ENCODE peak calls at places on chromosomes 11 and 22, in four cellular contexts. E, I, S and L are unnamed samples.
A peak's percentile ranks its signal among the peaks of the same experiment; 100 is the strongest.

GRCh38 chr11:55054723-55055122 is 207.2 kb upstream of the TRIM48 start:
- DNase-seq in E (no peak), S (no peak), I (no peak), L (no peak)

GRCh38 chr11:122405788-122406341 is 249.7 kb upstream of the UBASH3B start:
- DNase-seq in E (no peak), S (no peak), I (no peak), L (no peak)

GRCh38 chr22:49968831-49969661 is 8.5 kb downstream of the PIM3 start:
- DNase-seq in E (no peak), S (no peak), I (peak; percentile 78), L (peak; percentile 1)

GRCh38 chr11:26753738-26754504 is 32.1 kb upstream of the SLC5A12 start:
- DNase-seq in I (no peak), S (peak; percentile 63), E (peak; percentile 35), L (no peak)

GRCh38 chr11:92159931-92160330 is 64.7 kb upstream of the FAT3 start:
- DNase-seq in I (no peak), S (no peak), E (no peak), L (no peak)

GRCh38 chr11:77705195-77705876 is 67.7 kb upstream of the CLNS1A start:
- DNase-seq in E (no peak), I (no peak), S (peak; percentile 82), L (no peak)

GRCh38 chr11:10930224-10930960 is 72.5 kb upstream of the ZBED5 start:
- DNase-seq in S (no peak), I (no peak), E (peak; percentile 27), L (no peak)

GRCh38 chr11:13137778-13138400 is 128.8 kb downstream of the RASSF10 start:
- DNase-seq in I (no peak), E (no peak), S (peak; percentile 55), L (no peak)

GRCh38 chr11:102430158-102430836 is 22.3 kb downstream of the TMEM123 start:
- DNase-seq in S (no peak), E (no peak), I (no peak), L (no peak)

GRCh38 chr11:2586091-2586792 is 113.6 kb downstream of the KCNQ1OT1 start:
- DNase-seq in E (peak; percentile 6), I (peak; percentile 69), S (no peak), L (no peak)

GRCh38 chr11:62139526-62140301 is 15.9 kb downstream of the INCENP start:
- DNase-seq in I (no peak), E (no peak), S (no peak), L (no peak)

GRCh38 chr11:73784080-73784634 is 3.5 kb upstream of the MRPL48 start:
- DNase-seq in S (peak; percentile 25), E (no peak), I (no peak), L (no peak)

GRCh38 chr11:36622431-36623136 is 24.5 kb upstream of the RAG2 start:
- DNase-seq in E (no peak), S (peak; percentile 49), I (no peak), L (no peak)

GRCh38 chr11:125941241-125941605 is 4.6 kb upstream of the VSIG10L2 start:
- DNase-seq in I (no peak), E (no peak), S (no peak), L (no peak)

GRCh38 chr22:20249797-20250354 is 18.2 kb downstream of the RTN4R start:
- DNase-seq in I (no peak), E (no peak), S (no peak), L (no peak)

GRCh38 chr11:32232516-32232915 is 141.6 kb downstream of the RCN1 start:
- DNase-seq in S (no peak), E (no peak), I (no peak), L (no peak)

GRCh38 chr22:19109198-19110063 is 12.8 kb downstream of the DGCR2 start:
- DNase-seq in S (peak; percentile 92), E (peak; percentile 52), I (peak; percentile 82), L (peak; percentile 54)

GRCh38 chr11:118227865-118228785 is 3.3 kb upstream of the JAML start:
- DNase-seq in E (no peak), I (no peak), S (no peak), L (no peak)

GRCh38 chr11:19055905-19056304 is 4.6 kb downstream of the MRGPRX2 start:
- DNase-seq in I (no peak), S (no peak), E (no peak), L (no peak)

GRCh38 chr11:19055016-19055415 is 5.5 kb downstream of the MRGPRX2 start:
- DNase-seq in S (no peak), I (no peak), E (no peak), L (no peak)

DNA sequence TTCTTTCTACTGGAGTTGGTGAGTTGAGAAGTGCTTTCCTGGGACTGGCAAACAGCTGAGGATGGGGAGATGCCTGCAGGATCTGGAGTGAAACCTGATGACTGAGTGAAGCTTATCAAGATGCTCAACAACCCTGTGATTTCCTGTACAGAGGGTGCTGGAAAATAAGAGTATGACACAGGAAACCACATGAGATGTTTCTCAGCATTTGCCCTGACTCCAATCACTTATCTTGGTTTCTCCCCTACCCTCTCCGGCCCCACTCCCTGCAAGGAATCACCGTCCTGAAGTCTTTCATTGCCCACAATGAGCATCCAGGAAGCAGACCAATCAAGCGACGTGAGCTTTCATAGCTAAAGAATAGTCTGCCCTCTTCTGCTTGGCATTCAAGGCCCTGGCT is at the start of gene MRGPRX2:
- DNase-seq in I (no peak), S (no peak), E (no peak), L (no peak)
- H3K27me3 ChIP-seq in I (peaks cover 7% of the 10 kb centered on the region), S (peaks cover 4% of the 10 kb centered on the region), E (no peaks in the 10 kb centered on the region), L (no peaks in the 10 kb centered on the region)

DNA sequence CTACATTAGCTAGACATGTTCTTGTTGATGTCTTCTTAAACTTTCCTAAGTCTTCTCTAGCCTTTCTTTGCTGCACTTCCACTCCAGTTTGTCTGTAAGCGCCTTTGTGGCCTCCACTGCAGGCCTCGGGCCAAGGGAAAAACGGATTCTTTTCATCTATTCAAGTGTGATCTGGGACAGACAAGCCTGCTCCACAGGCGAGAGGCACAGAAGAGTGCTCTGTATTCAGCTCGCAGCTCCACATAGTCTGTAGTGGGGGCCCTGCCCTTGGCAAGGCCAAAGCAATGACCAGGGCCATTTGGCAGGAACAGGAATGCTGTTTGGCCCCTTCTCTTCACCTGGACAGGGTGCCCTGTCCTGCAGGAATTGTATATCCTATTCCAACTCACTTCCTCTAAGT is 84.1 kb upstream of the BARX2 start:
- DNase-seq in E (no peak), I (no peak), S (no peak), L (no peak)
- H3K27me3 ChIP-seq in E (no peaks in the 10 kb centered on the region), I (no peaks in the 10 kb centered on the region), S (no peaks in the 10 kb centered on the region), L (peaks cover 10% of the 10 kb centered on the region)

GRCh38 chr22:39727541-39727940 is 157.0 kb downstream of the CACNA1I start:
- DNase-seq in I (peak; percentile 63), E (no peak), S (no peak), L (no peak)
- H3K27me3 ChIP-seq in I (peaks cover 13% of the 10 kb centered on the region), E (peaks cover 29% of the 10 kb centered on the region), S (peaks cover 7% of the 10 kb centered on the region), L (no peaks in the 10 kb centered on the region)

DNA sequence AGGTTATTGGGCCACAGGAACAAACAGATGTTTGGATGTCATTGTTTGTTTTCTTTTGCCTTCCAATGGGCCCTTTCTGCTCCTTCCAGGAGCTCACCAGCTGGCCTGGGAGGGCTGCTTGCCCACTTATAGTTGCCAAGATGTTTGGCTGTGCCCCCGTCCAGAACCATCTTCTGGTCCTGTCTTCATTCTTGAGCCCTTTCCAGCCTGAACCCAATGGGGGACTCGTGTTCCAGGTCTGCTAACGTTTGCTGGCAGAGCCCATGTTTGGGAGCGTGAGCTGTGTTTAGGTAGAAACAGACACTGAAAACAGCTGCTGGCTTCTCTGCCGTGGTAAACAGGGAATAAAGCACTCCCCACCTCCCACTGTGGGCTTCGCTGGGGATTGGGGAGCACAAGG is 83.2 kb upstream of the SYT13 start:
- DNase-seq in E (no peak), I (peak; percentile 43), S (no peak), L (no peak)
- H3K27me3 ChIP-seq in E (peaks cover 21% of the 10 kb centered on the region), I (peaks cover 40% of the 10 kb centered on the region), S (peaks cover 3% of the 10 kb centered on the region), L (no peaks in the 10 kb centered on the region)

DNA sequence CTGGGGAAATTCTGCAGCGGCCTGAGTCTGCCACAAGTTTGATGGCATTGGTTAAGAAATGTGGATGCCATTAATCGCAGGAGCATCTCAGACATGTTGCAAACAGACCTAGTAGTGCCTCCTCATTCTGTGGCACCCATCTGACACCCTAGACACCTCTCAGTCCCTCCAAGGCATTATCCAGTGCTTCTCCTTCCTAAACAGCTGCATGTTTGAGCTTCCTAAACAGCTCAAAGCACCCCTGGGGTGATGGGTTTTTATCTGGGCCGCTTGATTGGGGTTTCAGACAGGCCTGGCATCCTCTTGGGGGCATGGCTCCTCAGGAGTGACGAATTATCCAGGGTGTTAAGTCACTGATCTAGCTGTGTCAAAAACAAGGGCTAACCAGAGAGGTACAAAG is 1.8 kb upstream of the EMID1 start:
- DNase-seq in S (no peak), E (no peak), I (no peak), L (no peak)
- H3K27me3 ChIP-seq in S (peaks cover 18% of the 10 kb centered on the region), E (peaks cover 26% of the 10 kb centered on the region), I (no peaks in the 10 kb centered on the region), L (peaks cover 47% of the 10 kb centered on the region)

GRCh38 chr11:120198787-120199469 is 11.9 kb upstream of the OAF start:
- DNase-seq in S (no peak), E (peak; percentile 70), I (no peak), L (no peak)

GRCh38 chr11:120197977-120198376 is 12.9 kb upstream of the OAF start:
- DNase-seq in S (no peak), I (no peak), E (no peak), L (no peak)

GRCh38 chr11:120200677-120201076 is 10.2 kb upstream of the OAF start:
- DNase-seq in I (no peak), S (no peak), E (no peak), L (no peak)

GRCh38 chr11:120198403-120198786 is 12.4 kb upstream of the OAF start:
- DNase-seq in I (no peak), S (no peak), E (no peak), L (no peak)

DNA sequence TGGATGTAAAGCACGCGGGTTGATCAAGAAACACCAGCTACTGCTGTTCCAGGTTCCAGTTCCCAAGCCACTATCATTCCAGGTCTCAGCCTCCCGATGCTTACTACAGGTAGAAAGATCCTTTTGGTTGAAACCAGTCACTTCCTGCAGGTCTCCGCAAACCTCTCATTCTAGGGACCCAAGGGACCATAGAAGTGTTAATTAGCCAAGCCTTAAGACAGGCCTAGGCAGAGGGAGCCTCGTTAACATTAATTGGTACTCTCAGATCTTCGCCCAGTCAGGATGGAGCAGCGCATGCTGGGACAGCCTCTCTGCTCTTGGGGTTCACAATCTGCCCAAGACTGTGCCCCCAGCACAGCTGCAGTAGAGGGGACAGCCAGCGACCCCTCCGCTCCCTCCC is 11.2 kb upstream of the OAF start:
- DNase-seq in I (no peak), S (no peak), E (no peak), L (no peak)
- H3K27me3 ChIP-seq in I (no peaks in the 10 kb centered on the region), S (no peaks in the 10 kb centered on the region), E (no peaks in the 10 kb centered on the region), L (peaks cover 3% of the 10 kb centered on the region)